ENCODE peak calls at places on chromosomes 5 and 9, in five cellular contexts. V, A, X, D and O are unnamed samples.

GRCh38 chr5:175378444-175379028 is 65.4 kb downstream of the DRD1 start:
- DNase-seq in X (no peak), A (peak; percentile 85), V (no peak), D (no peak), O (no peak)

GRCh38 chr5:119313876-119314605 is 41.8 kb upstream of the TNFAIP8 start:
- DNase-seq in V (no peak), D (no peak), A (no peak), X (no peak), O (no peak)

GRCh38 chr9:96169488-96169887 is 132.5 kb downstream of the HSD17B3 start:
- DNase-seq in D (no peak), X (no peak), V (peak; percentile 22), A (peak; percentile 4), O (no peak)

GRCh38 chr5:59360130-59360555 is 533.4 kb downstream of the PDE4D start:
- DNase-seq in D (no peak), V (no peak), X (no peak), A (no peak), O (no peak)

GRCh38 chr5:123422433-123423277 is 548 bp downstream of the CEP120 start:
- DNase-seq in A (peak; percentile 40), D (no peak), X (no peak), V (peak; percentile 27), O (no peak)

GRCh38 chr5:178236685-178237084 is 4.1 kb upstream of the PHYKPL start:
- DNase-seq in A (no peak), D (no peak), X (peak; percentile 93), V (no peak), O (no peak)

GRCh38 chr5:149641000-149641576 is 59.8 kb downstream of the ARHGEF37 start:
- DNase-seq in A (peak; percentile 43), X (peak; percentile 79), D (no peak), V (no peak), O (no peak)

GRCh38 chr5:68292316-68292715 is 76.8 kb downstream of the PIK3R1 start:
- DNase-seq in V (no peak), D (no peak), X (no peak), A (peak; percentile 25), O (no peak)

GRCh38 chr9:16236326-16236725 is 634.1 kb downstream of the BNC2 start:
- DNase-seq in A (peak; percentile 97), D (no peak), X (no peak), V (no peak), O (no peak)

GRCh38 chr5:142324377-142324870 is 397 bp downstream of the SPRY4 start:
- DNase-seq in V (no peak), D (no peak), A (no peak), X (peak; percentile 56), O (no peak)

GRCh38 chr5:142325677-142326479 is 1.1 kb upstream of the SPRY4 start:
- DNase-seq in A (peak; percentile 73), V (no peak), X (no peak), D (no peak), O (no peak)

GRCh38 chr5:142323480-142324376 is 1.1 kb downstream of the SPRY4 start:
- DNase-seq in X (peak; percentile 64), V (no peak), A (peak; percentile 48), D (no peak), O (no peak)

GRCh38 chr5:142326480-142326938 is 1.7 kb upstream of the SPRY4 start:
- DNase-seq in A (no peak), D (no peak), X (no peak), V (no peak), O (no peak)

GRCh38 chr5:142324871-142325676 is at the start of gene SPRY4:
- DNase-seq in V (peak; percentile 60), X (peak; percentile 94), A (peak; percentile 98), D (no peak), O (peak; percentile 31)
- TF ChIP-seq POLR2A in V (peak; percentile 96), X (peak; percentile 94), A (peak; percentile 98), D (no peak), O (no peak)

GRCh38 chr9:105073147-105073546 is 145.2 kb upstream of the ABCA1 start:
- DNase-seq in A (peak; percentile 83), X (no peak), D (no peak), V (no peak), O (no peak)
- H3K27ac ChIP-seq in A (peak overlapping the region; percentile 80), X (no peak overlapping the region), D (no peak overlapping the region), V (no peak overlapping the region), O (no peak overlapping the region)

DNA sequence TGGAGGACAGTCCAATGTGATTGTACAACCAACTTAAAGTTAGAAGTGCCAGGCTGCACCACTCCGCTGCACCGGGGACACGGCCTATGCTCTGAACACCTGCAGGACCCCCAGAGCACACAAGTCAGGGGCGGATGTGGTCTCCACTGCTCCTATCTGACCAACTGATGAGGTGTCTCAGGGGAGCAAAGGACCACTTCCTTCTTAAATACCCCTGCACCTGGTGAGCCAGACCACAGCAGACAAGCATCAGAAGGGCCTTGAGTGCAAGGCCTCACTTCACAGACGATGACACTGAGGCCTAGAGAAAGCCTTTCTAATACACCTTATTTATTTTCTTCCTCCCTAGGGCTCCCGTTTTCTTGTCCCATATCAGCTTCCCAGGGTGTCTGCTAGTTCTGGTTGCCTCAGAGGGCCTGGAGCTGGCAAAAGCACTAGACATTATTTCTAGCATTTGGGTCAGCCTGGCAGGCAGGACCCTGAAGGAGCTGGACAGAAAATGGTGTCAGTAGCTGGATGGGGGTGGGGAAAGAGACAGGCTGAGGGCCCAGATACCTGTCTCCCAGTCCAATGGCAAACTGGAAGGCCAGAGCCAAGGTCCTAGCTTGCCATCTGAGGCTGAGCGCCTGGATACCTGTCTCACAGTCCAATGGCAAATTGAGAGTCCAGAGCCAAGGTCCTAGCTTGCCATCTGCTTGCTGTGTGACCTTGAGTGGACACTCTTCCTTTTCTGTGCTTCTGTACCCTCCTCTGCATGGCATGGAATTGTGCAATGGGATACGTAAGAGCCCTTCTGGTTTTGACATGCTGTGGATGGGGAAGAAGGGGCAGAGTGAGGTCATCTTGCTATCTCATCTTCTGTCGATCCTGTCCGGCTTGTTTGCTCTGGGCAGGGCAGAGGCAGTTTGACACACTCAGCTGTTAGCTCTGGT is 9.0 kb downstream of the CCDC69 start:
- DNase-seq in X (peak; percentile 52), A (no peak), D (no peak), V (peak; percentile 97), O (peak; percentile 41)
- H3K4me1 ChIP-seq in X (no peaks in the 10 kb centered on the region), A (no peaks in the 10 kb centered on the region), D (peaks cover 52% of the 10 kb centered on the region), V (peaks cover 59% of the 10 kb centered on the region), O (peaks cover 96% of the 10 kb centered on the region)

DNA sequence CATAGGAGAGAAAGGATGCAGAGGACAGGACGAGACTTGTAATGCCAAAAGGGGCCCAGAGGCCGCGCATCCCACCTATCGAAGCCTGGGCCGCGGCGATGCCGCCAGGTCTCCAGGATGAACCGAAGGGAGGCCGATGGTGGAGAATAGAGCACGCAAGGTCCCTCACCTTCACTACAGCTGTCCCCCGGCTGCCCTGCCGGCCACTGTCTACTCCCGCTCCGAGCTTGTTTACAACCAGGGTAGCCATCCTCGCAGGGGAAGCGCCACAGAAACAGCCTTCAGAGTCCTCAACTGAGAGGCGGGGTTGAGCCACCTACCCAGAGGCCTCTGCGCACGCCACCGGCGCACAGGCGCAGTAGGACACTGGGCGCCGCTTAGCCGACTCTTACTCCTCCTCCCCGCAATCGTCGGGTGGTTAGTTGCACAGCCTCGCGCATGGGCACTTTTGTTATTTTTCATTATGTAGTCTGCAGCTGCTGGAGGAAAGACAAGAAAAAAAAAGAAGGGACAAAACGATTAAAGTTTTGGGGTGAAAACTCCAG is at the start of gene TRIM23:
- DNase-seq in X (peak; percentile 94), A (peak; percentile 91), D (no peak), V (peak; percentile 89), O (peak; percentile 74)
- TF ChIP-seq POLR2A in X (peak; percentile 28), A (peak; percentile 2), D (no peak), V (no peak), O (no peak)